ENCODE peak calls at places on chromosomes 7 and 10, in eight cellular contexts. C, T, H, P, G, Q, Z and S are unnamed samples.

GRCh38 chr10:122276611-122277205 is 5.6 kb downstream of the BTBD16 start:
- DNase-seq in C (no peak), G (no peak), Z (no peak), P (no peak), H (no peak), T (no peak), Q (no peak), S (peak)

GRCh38 chr10:72097448-72098300 is 9.3 kb upstream of the SPOCK2 start:
- DNase-seq in P (no peak), Z (peak), G (no peak), H (no peak), Q (peak), T (peak), C (no peak), S (peak)

GRCh38 chr7:143485500-143485899 is 7.8 kb downstream of the TAS2R41 start:
- DNase-seq in T (no peak), H (no peak), Z (no peak), C (no peak), P (no peak), Q (no peak), G (no peak), S (peak)

GRCh38 chr7:136292365-136292764 is 315.2 kb upstream of the MTPN start:
- DNase-seq in H (no peak), T (no peak), C (no peak), Q (no peak), G (no peak), P (no peak), Z (no peak), S (no peak)

GRCh38 chr7:28835800-28836199 is 122.3 kb downstream of the TRIL start:
- DNase-seq in H (no peak), T (no peak), G (no peak), P (no peak), C (no peak), Z (no peak), Q (no peak), S (peak)

GRCh38 chr7:90625562-90625961 is 29.4 kb downstream of the CDK14 start:
- DNase-seq in H (peak), Q (peak), P (peak), Z (no peak), T (no peak), G (no peak), C (peak), S (peak)

GRCh38 chr7:87152897-87153641 is 816 bp downstream of the DMTF1 start:
- DNase-seq in C (peak), Z (no peak), T (peak), G (no peak), Q (no peak), H (peak), P (peak), S (peak)

GRCh38 chr7:73918926-73919693 is 58.2 kb downstream of the TMEM270 start:
- DNase-seq in P (peak), T (no peak), C (no peak), Q (no peak), Z (no peak), H (no peak), G (no peak), S (no peak)

GRCh38 chr7:65444899-65445823 is 71.5 kb downstream of the ZNF92 start:
- DNase-seq in T (no peak), P (no peak), C (no peak), H (no peak), Q (no peak), G (no peak), Z (no peak), S (no peak)

GRCh38 chr7:47509571-47509970 is 72.3 kb downstream of the TNS3 start:
- DNase-seq in T (no peak), Q (no peak), P (peak), H (no peak), G (no peak), Z (no peak), C (no peak), S (no peak)

GRCh38 chr10:11854301-11854700 is 31.1 kb downstream of the PROSER2 start:
- DNase-seq in P (no peak), G (no peak), Q (no peak), H (no peak), C (no peak), Z (no peak), T (peak), S (no peak)

GRCh38 chr10:565146-565545 is 124.3 kb downstream of the DIP2C start:
- DNase-seq in Q (no peak), T (no peak), P (no peak), G (no peak), H (no peak), Z (no peak), C (no peak), S (no peak)

GRCh38 chr7:46990761-46991160 is 591.1 kb downstream of the TNS3 start:
- DNase-seq in H (no peak), C (no peak), T (no peak), Z (no peak), Q (no peak), G (no peak), P (no peak), S (peak)

GRCh38 chr7:142873281-142873784 is 12.2 kb downstream of the TRPV6 start:
- DNase-seq in H (no peak), Q (no peak), P (no peak), T (peak), C (no peak), Z (no peak), G (peak), S (peak)

GRCh38 chr10:22016046-22016705 is 12.6 kb upstream of the DNAJC1 start:
- DNase-seq in Q (no peak), C (no peak), Z (no peak), P (no peak), H (no peak), G (no peak), T (no peak), S (peak)

GRCh38 chr10:30500534-30500933 is 66.5 kb downstream of the MAP3K8 start:
- DNase-seq in G (no peak), T (no peak), H (no peak), Q (no peak), Z (no peak), C (no peak), P (no peak), S (no peak)

GRCh38 chr10:79417266-79417665 is 28.2 kb downstream of the ZCCHC24 start:
- DNase-seq in C (peak), Z (no peak), T (no peak), Q (no peak), H (peak), G (no peak), P (peak), S (no peak)

GRCh38 chr7:109322833-109323232 is 753.2 kb downstream of the DNAJB9 start:
- DNase-seq in H (no peak), T (no peak), Z (no peak), Q (no peak), C (no peak), P (no peak), G (no peak), S (no peak)

GRCh38 chr10:1570652-1571051 is 166.7 kb downstream of the ADARB2 start:
- DNase-seq in Q (no peak), T (no peak), P (peak), Z (no peak), C (no peak), G (no peak), H (no peak), S (no peak)

GRCh38 chr7:37045786-37046185 is 321.5 kb upstream of the AOAH start:
- DNase-seq in T (no peak), H (no peak), P (no peak), C (no peak), Z (no peak), Q (no peak), G (no peak), S (no peak)

DNA sequence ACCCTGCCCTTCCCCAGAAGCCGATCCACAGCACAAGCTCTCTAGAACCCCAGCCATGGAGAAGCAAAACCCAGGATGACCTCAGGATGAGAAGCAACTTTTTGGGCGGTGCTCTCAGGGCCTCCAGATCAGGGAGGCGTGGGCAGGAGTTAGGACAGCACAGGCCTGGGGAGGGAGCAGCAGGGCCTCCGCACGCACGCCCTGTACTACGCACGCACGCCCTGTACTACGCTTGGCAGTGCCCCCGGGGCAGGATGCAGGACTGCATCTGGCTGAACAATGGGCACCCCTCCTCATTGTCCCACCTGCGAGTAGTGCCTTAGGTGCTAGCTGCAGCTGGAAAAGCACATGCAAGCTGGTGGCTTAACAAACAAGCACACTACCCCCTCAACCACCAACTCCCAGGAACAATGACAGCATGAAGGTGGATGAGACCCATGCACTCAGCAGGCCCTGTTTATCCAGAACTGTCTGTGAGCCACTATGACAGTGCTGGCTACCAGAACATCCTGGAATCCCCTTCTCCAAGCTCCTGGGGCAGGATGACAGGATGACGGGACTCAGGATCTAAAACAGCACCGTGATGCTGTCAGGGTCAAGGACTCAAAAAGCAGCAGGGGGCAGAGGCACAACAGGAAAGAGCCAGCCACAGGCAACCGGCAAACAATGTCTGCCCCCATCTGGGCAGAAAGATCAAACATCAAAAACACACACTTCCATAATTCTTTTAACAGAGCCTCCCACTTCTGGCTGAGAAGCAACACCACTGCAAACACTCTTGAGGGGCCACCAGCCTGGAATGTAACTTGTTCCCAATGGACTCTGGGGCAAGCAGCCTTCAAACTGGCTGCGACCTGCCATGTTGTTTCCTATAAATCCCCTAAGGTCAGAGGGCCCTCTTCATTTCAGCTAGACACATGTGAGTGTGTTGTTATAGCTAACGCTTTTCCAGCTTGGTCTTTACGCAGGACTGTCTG is 11.7 kb downstream of the PODXL start:
- DNase-seq in Q (no peak), P (peak), C (no peak), T (no peak), H (no peak), Z (no peak), G (no peak), S (no peak)
- TF ChIP-seq CTCF in Q (peak), P (no peak), C (peak), T (no peak), H (peak), Z (peak), G (no peak), S (peak)

DNA sequence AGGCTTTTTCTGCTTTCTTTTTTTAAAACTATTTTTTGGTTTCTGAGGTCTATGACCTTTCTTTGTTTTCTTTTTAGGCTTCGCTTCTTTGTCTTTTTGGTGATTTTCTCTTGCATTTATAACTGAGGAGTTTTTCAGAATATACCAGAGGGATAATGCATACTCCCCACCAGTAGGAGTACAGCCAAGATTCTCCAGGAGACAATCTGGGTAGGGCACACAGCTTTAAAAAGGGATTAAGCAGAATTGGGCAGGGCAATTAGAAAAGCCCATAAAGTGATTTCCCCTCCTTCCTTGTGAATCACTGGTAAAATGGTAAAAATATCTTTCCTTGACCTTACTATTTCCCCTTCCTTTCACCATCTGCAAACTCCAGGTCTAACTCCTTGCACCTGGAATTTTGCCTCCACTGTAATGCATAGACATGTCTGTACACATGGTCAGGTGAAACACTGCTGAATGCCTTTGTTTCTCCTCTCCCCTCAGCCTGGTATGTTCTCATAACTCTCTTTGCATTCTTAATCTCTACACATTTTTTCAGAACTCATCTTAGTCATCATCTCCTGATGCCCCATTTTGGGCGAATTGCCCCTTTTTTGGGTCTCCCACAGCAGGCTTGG is 64.4 kb downstream of the MDFIC start:
- DNase-seq in H (no peak), Z (no peak), C (no peak), Q (no peak), P (no peak), G (no peak), T (no peak), S (no peak)
- H3K4me3 ChIP-seq in H (no peak), Z (no peak), C (no peak), Q (no peak), P (no peak), G (no peak), T (no peak), S (no peak)

DNA sequence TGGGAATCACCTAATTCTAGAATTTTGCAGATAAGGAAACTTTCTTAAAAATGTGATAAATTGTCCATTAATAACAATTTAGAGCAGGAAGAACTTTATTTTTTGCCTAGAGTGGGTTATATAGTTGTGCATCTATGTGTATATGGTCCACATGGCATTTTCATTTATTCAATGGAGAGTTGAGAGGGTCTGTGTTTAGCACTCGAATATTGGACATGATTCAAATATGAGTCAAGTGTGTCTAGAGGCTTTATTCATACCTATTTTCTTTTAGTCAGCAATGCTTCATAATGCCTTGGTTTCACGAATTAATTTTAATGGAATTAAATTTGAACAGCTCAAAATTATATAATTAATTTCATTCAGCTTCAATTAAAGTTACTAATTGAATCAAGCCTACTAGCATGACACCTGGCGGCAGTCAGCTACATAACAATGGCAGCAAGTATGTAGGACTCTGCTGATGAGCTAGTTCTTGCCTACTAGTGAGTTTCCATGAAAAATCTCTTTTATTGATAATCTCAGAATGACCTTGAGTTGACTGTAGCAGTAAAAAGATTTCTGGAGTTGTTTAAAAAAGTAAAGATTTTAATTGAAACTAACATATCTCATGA is 17.7 kb downstream of the MDFIC start:
- DNase-seq in Q (no peak), Z (no peak), G (no peak), P (no peak), H (no peak), T (no peak), C (no peak), S (no peak)
- TF ChIP-seq CTCF in Q (no peak), Z (no peak), G (no peak), P (no peak), H (no peak), T (peak), C (no peak), S (no peak)

DNA sequence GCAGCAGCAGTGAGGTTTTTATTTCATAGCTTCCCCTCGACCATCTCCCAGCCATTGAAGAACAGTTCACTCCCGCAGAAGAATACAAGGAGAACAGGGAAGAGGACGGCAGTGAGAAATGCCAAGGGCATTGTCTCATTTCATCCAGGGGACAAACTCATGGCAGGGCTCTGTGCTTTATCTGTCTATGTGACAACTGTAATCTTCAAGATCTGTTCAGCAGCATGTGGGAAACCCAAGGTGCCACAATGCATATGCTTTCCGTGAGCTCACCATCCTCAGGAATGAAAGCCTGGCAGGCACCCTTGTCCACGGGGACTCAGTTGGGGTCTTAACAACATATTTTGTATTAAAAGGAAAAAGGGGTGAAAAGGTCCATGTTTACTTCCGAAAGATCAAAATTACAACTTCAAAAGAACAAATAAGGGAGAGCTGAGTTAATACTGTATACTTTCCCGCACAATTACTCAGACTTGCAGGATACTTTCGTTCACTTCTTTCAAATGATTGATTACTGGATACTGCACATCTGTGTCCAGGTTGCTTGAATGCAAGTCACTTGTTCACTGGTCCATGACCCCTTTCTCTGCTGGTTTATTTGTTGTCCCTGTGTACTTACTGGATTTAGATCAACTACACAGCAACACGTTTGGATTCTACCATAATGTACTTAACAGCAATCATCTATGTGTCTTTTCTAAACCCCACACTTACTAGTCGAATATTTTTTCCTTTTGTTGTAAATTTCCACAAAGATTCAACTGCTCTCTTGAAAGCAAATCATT is 90.1 kb upstream of the ATP6V0A4 start:
- DNase-seq in G (no peak), Q (no peak), Z (no peak), H (no peak), T (no peak), C (no peak), P (no peak), S (no peak)
- H3K4me3 ChIP-seq in G (no peak), Q (no peak), Z (no peak), H (no peak), T (no peak), C (no peak), P (no peak), S (no peak)

GRCh38 chr7:2628137-2628482 is 3.7 kb upstream of the TTYH3 start:
- DNase-seq in G (no peak), Q (no peak), H (peak), Z (no peak), P (peak), T (no peak), C (no peak), S (no peak)

GRCh38 chr7:2629740-2630681 is 1.8 kb upstream of the TTYH3 start:
- DNase-seq in H (no peak), P (peak), Q (no peak), T (peak), Z (no peak), C (no peak), G (no peak), S (no peak)

GRCh38 chr7:2627258-2628136 is 4.3 kb upstream of the TTYH3 start:
- DNase-seq in Q (no peak), C (no peak), P (no peak), T (no peak), H (peak), G (no peak), Z (no peak), S (no peak)

GRCh38 chr7:2626498-2627117 is 5.2 kb upstream of the TTYH3 start:
- DNase-seq in T (no peak), G (no peak), C (no peak), H (peak), Q (no peak), P (no peak), Z (no peak), S (peak)

GRCh38 chr7:2628891-2629290 is 2.9 kb upstream of the TTYH3 start:
- DNase-seq in T (no peak), G (no peak), C (no peak), P (no peak), H (peak), Q (no peak), Z (no peak), S (no peak)
- TF ChIP-seq CTCF in T (no peak), G (no peak), C (no peak), P (no peak), H (no peak), Q (no peak), Z (no peak), S (no peak)

GRCh38 chr7:16422100-16422430 is 727 bp upstream of the CRPPA start:
- DNase-seq in G (no peak), T (no peak), C (no peak), H (no peak), Z (no peak), Q (no peak), P (no peak), S (peak)
- H3K4me3 ChIP-seq in G (no peak), T (no peak), C (no peak), H (peak), Z (no peak), Q (no peak), P (no peak), S (no peak)

DNA sequence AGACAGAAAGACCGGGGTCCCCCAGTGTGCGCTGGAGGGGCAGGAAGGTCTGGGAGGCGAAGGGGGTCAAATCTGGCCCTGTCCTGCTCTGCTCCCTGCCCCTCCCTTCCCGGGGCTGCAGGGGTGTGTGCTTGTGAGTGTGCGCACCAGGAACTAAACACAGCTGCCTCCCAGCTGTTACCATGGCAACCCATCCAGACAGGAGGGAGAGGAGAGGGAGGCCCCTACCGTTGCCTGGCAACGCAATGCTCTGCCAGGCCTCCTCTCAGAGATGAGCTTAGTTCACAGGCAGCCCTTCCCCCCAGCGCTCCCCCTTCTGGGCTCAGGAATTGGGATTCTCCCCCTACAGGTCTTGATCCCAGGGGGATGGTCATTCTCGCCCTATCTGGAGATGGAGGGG is 6.1 kb downstream of the NYAP1 start:
- DNase-seq in H (no peak), T (no peak), Q (peak), Z (peak), C (peak), G (peak), P (peak), S (peak)
- TF ChIP-seq CTCF in H (no peak), T (no peak), Q (no peak), Z (no peak), C (no peak), G (no peak), P (no peak), S (no peak)

DNA sequence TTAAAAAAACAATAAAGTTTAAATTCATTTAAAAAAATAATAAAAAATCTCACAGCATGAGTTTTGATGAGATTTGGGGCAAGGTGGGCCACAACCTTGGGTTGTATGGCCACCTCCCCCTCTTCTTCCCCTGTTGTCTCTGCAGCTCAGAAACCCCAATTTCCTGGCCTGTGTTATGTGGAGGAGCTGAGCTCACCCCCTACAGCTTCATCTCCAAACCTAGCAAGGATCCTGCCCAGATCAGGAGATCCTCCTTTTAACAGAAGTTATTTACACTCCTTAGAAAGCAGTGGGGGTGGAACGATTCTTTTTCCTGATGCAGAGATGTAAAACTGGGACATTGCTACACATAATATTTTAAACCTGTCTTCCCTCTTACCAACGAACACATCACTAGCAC is 6.9 kb upstream of the SH2D4B start:
- DNase-seq in Q (no peak), P (no peak), H (no peak), T (no peak), C (no peak), Z (no peak), G (no peak), S (no peak)
- H3K4me3 ChIP-seq in Q (no peak), P (no peak), H (no peak), T (no peak), C (no peak), Z (no peak), G (no peak), S (no peak)